ENCODE peak calls at places on chromosome 18, in nine cellular contexts. R is ovary, W is foreskin keratinocyte, J is neuronal stem cell, A is endodermal cell, N is Karpas-422, K is Panc1, F is PC-9, V is trophoblast cell. B is an unnamed sample.

GRCh38 chr18:63192885-63193349 is 126.7 kb downstream of the BCL2 start:
- DNase-seq in V (peak), W (no peak), F (no peak), A (no peak), K (no peak), N (no peak), R (no peak), J (no peak), B (no peak)

GRCh38 chr18:36634573-36635216 is 194.1 kb downstream of the TPGS2 start:
- DNase-seq in K (no peak), A (no peak), N (no peak), W (peak), F (no peak), R (no peak), J (no peak), V (peak), B (peak)

GRCh38 chr18:5574843-5575242 is 31.0 kb upstream of the EPB41L3 start:
- DNase-seq in K (no peak), J (no peak), V (peak), W (no peak), F (no peak), N (no peak), A (no peak), R (no peak), B (no peak)

GRCh38 chr18:54880706-54881105 is 52.4 kb downstream of the RAB27B start:
- DNase-seq in A (peak), R (no peak), F (peak), W (peak), K (no peak), J (no peak), N (no peak), V (peak), B (peak)

GRCh38 chr18:22424564-22424963 is 6.8 kb upstream of the CTAGE1 start:
- DNase-seq in W (no peak), V (no peak), J (no peak), R (no peak), K (no peak), A (no peak), F (no peak), N (no peak), B (no peak)

GRCh38 chr18:26579941-26580618 is 31.7 kb upstream of the KCTD1 start:
- DNase-seq in A (no peak), J (no peak), N (no peak), R (no peak), V (no peak), K (no peak), W (peak), F (peak), B (peak)

GRCh38 chr18:50509012-50509411 is 50.9 kb upstream of the MAPK4 start:
- DNase-seq in V (no peak), F (no peak), A (no peak), W (no peak), N (no peak), J (no peak), R (no peak), K (no peak), B (no peak)

GRCh38 chr18:29823671-29824070 is 1218.9 kb downstream of the DSC3 start:
- DNase-seq in A (no peak), J (no peak), R (no peak), K (no peak), N (no peak), F (no peak), V (peak), W (peak), B (peak)

GRCh38 chr18:10718809-10719208 is 193.0 kb downstream of the NAPG start:
- DNase-seq in J (no peak), F (no peak), N (no peak), A (no peak), K (no peak), R (no peak), V (no peak), W (no peak), B (no peak)

GRCh38 chr18:476368-476767 is 24.1 kb downstream of the COLEC12 start:
- DNase-seq in N (no peak), F (no peak), K (no peak), W (no peak), A (no peak), J (no peak), V (no peak), R (no peak), B (no peak)

GRCh38 chr18:56459451-56459777 is 179.0 kb downstream of the TXNL1 start:
- DNase-seq in K (no peak), R (no peak), W (no peak), F (no peak), A (no peak), V (no peak), N (no peak), J (no peak), B (no peak)

GRCh38 chr18:23827681-23828080 is 138.4 kb downstream of the LAMA3 start:
- DNase-seq in R (no peak), K (no peak), J (no peak), F (peak), N (no peak), V (peak), A (no peak), W (peak), B (peak)

GRCh38 chr18:3970929-3971328 is 484.2 kb downstream of the DLGAP1 start:
- DNase-seq in A (no peak), K (no peak), F (no peak), W (no peak), R (no peak), J (no peak), V (no peak), N (peak), B (no peak)

GRCh38 chr18:63082661-63083531 is 236.7 kb downstream of the BCL2 start:
- DNase-seq in F (no peak), K (no peak), A (no peak), V (no peak), R (no peak), N (no peak), J (no peak), W (peak), B (no peak)

GRCh38 chr18:49966090-49966489 is 152.8 kb upstream of the ACAA2 start:
- DNase-seq in W (no peak), V (no peak), J (no peak), F (no peak), N (no peak), R (no peak), K (no peak), A (no peak), B (no peak)

GRCh38 chr18:55353806-55354205 is 234.2 kb downstream of the TCF4 start:
- DNase-seq in V (no peak), F (no peak), R (no peak), W (no peak), J (no peak), A (no peak), N (no peak), K (no peak), B (no peak)

GRCh38 chr18:48782381-48782841 is 168.4 kb downstream of the SMAD7 start:
- DNase-seq in R (peak), A (no peak), W (no peak), J (no peak), F (peak), N (no peak), V (no peak), K (no peak), B (no peak)

GRCh38 chr18:8982416-8983183 is 119.9 kb upstream of the NDUFV2 start:
- DNase-seq in W (peak), N (peak), K (peak), R (no peak), F (peak), J (peak), V (peak), A (peak), B (no peak)

GRCh38 chr18:49898421-49898820 is 85.1 kb upstream of the ACAA2 start:
- DNase-seq in K (no peak), R (peak), J (peak), N (peak), A (peak), F (no peak), W (peak), V (peak), B (no peak)

GRCh38 chr18:43031169-43031568 is 84.3 kb downstream of the RIT2 start:
- DNase-seq in K (no peak), A (no peak), R (no peak), N (no peak), W (no peak), J (no peak), F (no peak), V (no peak), B (no peak)

GRCh38 chr18:43029414-43029813 is 86.1 kb downstream of the RIT2 start:
- DNase-seq in W (no peak), F (no peak), A (no peak), N (no peak), K (no peak), V (no peak), R (no peak), J (no peak), B (no peak)

DNA sequence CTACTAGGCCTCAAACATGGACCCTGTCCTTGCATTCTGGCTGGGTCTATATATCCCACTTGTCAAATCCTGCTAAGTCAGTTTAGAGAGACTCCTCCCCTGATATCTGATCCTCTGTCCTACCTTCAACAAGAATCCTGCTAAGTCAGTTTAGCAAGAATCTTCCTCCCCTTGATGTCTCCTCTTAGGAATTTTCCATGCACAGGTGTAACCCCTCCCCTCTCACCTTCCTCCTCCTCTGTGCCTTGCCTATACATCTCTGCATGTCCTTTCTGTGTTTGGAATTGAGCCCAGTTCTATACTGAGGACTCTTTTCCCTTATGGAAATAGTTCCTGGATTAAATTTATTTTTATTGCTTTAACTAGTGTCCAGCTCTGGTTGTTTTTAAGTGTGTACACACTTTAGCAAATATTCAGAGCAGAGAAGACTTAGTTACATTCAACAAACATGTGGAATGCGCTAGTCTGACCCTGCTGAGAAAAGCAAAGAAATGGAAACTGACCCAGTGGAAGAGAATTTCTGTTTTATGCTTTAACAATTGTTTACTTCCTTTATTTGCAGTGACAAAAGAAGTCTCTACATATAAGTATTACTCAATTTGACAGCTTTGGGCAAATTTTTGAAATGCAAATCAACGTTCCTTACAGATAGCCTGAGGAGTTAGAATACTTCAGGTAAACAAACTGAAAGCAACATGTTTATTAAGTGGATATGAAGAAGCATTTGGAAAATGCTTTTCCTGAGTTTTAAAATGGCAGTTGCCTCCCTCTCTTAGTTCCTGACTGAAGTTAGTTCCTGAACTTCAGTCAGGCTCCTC is 80.6 kb downstream of the RIT2 start:
- DNase-seq in K (no peak), W (peak), N (no peak), J (no peak), A (peak), V (peak), F (peak), R (no peak), B (peak)
- H3K27ac ChIP-seq in K (no peak), W (no peak), N (no peak), J (no peak), A (peak), V (peak), F (peak), R (no peak), B (no peak)

GRCh38 chr18:45538444-45538843 is 76.8 kb upstream of the SLC14A2 start:
- DNase-seq in V (no peak), J (no peak), K (no peak), A (no peak), N (no peak), F (no peak), R (no peak), W (no peak), B (no peak)

GRCh38 chr18:45541421-45541820 is 73.9 kb upstream of the SLC14A2 start:
- DNase-seq in J (no peak), A (no peak), N (no peak), V (no peak), W (no peak), R (no peak), K (no peak), F (no peak), B (no peak)

GRCh38 chr18:45539383-45539960 is 75.8 kb upstream of the SLC14A2 start:
- DNase-seq in V (no peak), J (no peak), W (no peak), F (no peak), K (no peak), A (no peak), R (no peak), N (no peak), B (no peak)

GRCh38 chr18:45540146-45540545 is 75.1 kb upstream of the SLC14A2 start:
- DNase-seq in J (no peak), A (peak), V (no peak), K (no peak), F (no peak), W (no peak), R (no peak), N (no peak), B (no peak)

GRCh38 chr18:45542043-45542442 is 73.2 kb upstream of the SLC14A2 start:
- DNase-seq in J (no peak), W (no peak), A (no peak), K (no peak), N (no peak), F (no peak), V (no peak), R (no peak), B (no peak)
- H3K27ac ChIP-seq in J (no peak), W (no peak), A (no peak), K (no peak), N (no peak), F (no peak), V (no peak), R (no peak), B (no peak)

GRCh38 chr18:76266226-76266991 is 228.6 kb downstream of the ZNF516 start:
- DNase-seq in W (no peak), N (no peak), V (no peak), R (peak), A (no peak), F (no peak), J (no peak), K (no peak), B (no peak)

GRCh38 chr18:76262956-76263955 is 231.8 kb downstream of the ZNF516 start:
- DNase-seq in V (no peak), N (no peak), R (peak), K (no peak), J (no peak), W (no peak), A (no peak), F (no peak), B (no peak)

GRCh38 chr18:76264073-76264472 is 231.0 kb downstream of the ZNF516 start:
- DNase-seq in V (no peak), A (no peak), N (no peak), F (no peak), J (no peak), W (peak), R (no peak), K (no peak), B (peak)

GRCh38 chr18:76264851-76265250 is 230.2 kb downstream of the ZNF516 start:
- DNase-seq in W (no peak), R (no peak), F (no peak), K (no peak), J (no peak), A (no peak), N (no peak), V (no peak), B (no peak)

GRCh38 chr18:76265375-76266225 is 229.4 kb downstream of the ZNF516 start:
- DNase-seq in V (no peak), F (no peak), K (no peak), J (no peak), N (no peak), A (no peak), W (no peak), R (peak), B (no peak)
- H3K27ac ChIP-seq in V (no peak), F (no peak), K (no peak), J (no peak), N (no peak), A (no peak), W (no peak), R (peak), B (no peak)

GRCh38 chr18:2882201-2882600 is 35.4 kb downstream of the EMILIN2 start:
- DNase-seq in F (no peak), N (no peak), J (no peak), A (no peak), R (peak), K (no peak), W (no peak), V (no peak), B (no peak)

GRCh38 chr18:2883137-2883671 is 36.4 kb downstream of the EMILIN2 start:
- DNase-seq in R (peak), K (no peak), N (no peak), A (no peak), V (no peak), F (no peak), J (no peak), W (no peak), B (no peak)

GRCh38 chr18:2881088-2881487 is 34.3 kb downstream of the EMILIN2 start:
- DNase-seq in W (no peak), K (no peak), R (no peak), F (no peak), A (no peak), V (no peak), J (no peak), N (no peak), B (no peak)

GRCh38 chr18:2880473-2880872 is 33.7 kb downstream of the EMILIN2 start:
- DNase-seq in W (no peak), A (no peak), V (no peak), F (no peak), K (no peak), J (no peak), N (no peak), R (peak), B (no peak)

DNA sequence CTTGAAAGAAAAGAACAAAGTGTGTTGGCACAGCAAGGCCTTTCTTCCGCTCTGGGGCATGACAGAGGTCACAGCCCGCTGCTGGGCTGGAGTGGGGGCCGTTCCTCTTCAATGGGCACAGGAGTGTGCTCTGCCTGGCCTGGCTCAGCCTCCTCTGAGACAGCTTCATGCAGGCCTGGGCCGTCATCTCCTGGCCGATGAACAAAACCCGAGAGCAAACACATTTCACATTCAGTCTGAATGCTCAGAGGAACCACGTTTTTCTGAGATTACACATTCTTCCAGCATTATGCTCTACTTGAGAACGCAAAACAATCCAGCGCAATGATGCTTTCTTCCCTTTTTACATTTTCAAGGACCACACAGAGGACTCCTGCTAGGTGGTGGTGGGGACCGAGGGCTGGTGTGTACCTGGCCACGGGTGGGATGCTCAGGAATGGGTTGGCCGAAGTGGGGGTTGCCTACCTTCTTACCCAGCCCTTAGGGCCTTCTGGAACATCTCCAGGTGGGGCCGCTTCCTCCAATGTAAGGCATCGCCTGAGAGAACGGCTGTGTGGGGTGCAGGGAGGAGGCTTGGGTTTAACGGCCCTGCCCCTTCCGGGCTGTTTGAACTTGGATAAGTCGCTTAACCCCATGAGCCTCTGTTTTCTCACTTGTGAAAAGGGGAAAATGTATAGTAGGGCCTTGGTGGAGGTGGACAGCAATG is 34.8 kb downstream of the EMILIN2 start:
- DNase-seq in A (no peak), W (no peak), N (no peak), F (no peak), V (peak), J (no peak), R (peak), K (no peak), B (no peak)
- H3K27ac ChIP-seq in A (no peak), W (no peak), N (no peak), F (no peak), V (no peak), J (no peak), R (peak), K (no peak), B (no peak)

DNA sequence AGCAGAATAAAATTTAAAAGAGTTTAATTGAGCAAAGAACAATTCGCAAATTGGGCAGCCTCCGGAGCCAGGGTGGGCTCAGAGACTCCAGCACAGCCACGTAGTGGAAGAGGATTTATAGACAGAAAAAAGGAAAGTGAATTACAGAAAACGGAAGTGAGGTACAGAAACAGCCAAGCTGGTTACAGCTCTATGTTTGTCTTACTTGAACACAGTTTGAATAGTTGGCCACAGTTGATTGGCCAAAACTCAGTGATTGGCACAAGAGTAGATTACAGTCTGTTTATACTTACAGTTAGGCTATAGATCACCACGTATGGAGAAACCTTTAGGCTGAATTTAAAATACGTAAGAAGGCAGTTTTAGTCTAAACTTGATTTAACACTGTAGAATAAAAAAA is 78.8 kb upstream of the NEDD4L start:
- DNase-seq in J (no peak), W (no peak), A (no peak), N (peak), K (no peak), F (no peak), R (no peak), V (no peak), B (no peak)
- H3K27ac ChIP-seq in J (no peak), W (no peak), A (no peak), N (no peak), K (no peak), F (no peak), R (no peak), V (no peak), B (no peak)

DNA sequence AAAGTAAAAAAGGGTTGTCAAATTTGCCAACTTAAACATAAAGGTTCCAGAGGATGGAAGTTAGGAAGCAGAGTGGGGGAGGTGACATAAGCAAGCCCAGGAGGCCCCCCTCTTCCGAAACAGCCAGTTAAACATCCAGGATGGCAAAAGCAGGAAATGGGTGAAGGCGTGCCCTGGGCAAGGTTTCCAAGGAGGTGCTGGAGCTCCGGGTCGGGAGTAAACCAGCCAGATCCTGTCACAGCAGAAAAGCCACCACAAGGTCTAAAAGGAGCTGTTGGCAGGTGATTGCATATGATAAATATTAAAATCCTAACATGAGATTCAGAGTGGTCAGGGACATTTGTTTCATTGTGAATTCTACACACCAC is 572.2 kb upstream of the SALL3 start:
- DNase-seq in R (no peak), F (no peak), W (no peak), A (no peak), K (no peak), N (no peak), V (no peak), J (no peak), B (no peak)
- H3K27ac ChIP-seq in R (no peak), F (no peak), W (no peak), A (no peak), K (no peak), N (no peak), V (no peak), J (no peak), B (no peak)

DNA sequence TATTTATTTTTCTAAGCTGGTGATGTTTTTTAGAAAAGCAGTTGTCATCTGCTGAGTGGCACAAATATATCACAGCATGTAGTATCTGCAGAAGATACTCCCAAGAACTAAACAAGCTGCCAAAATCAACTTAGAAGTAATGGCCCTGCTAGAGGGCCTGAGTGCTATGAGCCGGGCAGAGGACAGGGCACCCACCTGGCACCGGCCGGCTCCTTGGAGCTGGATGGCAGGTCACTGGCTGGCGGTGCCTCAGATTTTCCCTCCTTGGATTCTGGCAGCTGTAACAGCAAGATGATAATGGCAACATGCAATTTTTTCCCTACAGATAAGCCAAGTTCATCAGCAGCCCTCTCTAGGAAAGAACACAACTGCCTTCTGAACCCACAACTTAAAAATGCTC is 79.7 kb downstream of the EMILIN2 start:
- DNase-seq in V (no peak), F (no peak), K (no peak), A (no peak), N (no peak), R (no peak), J (no peak), W (no peak), B (no peak)
- H3K27ac ChIP-seq in V (no peak), F (no peak), K (no peak), A (no peak), N (peak), R (no peak), J (no peak), W (no peak), B (no peak)